ENCODE peak calls at places on chromosome 14, in ten cellular contexts. O, Z, P, T, A, R, N, F, V and W are unnamed samples.

GRCh38 chr14:105226198-105226597 is 22.1 kb upstream of the BTBD6 start:
- DNase-seq in O (no peak), Z (no peak), P (no peak), T (no peak), A (no peak), R (no peak), N (no peak), F (no peak), V (no peak), W (no peak)

GRCh38 chr14:50944647-50945413 is 547 bp upstream of the PYGL start:
- DNase-seq in O (no peak), Z (no peak), P (peak), T (no peak), A (peak), R (peak), N (peak), F (no peak), V (no peak), W (no peak)

GRCh38 chr14:70027785-70028428 is 148.7 kb downstream of the SMOC1 start:
- DNase-seq in O (peak), Z (peak), P (peak), T (peak), A (peak), R (peak), N (peak), F (peak), V (peak), W (peak)

GRCh38 chr14:95396221-95396620 is 76.5 kb upstream of the CLMN start:
- DNase-seq in O (no peak), Z (no peak), P (no peak), T (no peak), A (no peak), R (no peak), N (no peak), F (no peak), V (no peak), W (no peak)

GRCh38 chr14:53978194-53978593 is 21.6 kb upstream of the BMP4 start:
- DNase-seq in O (no peak), Z (no peak), P (no peak), T (no peak), A (no peak), R (no peak), N (no peak), F (no peak), V (no peak), W (no peak)

GRCh38 chr14:65879218-65880009 is 466.9 kb downstream of the FUT8 start:
- DNase-seq in O (no peak), Z (no peak), P (no peak), T (no peak), A (no peak), R (peak), N (no peak), F (no peak), V (no peak), W (peak)

GRCh38 chr14:36944307-36945010 is 227.9 kb downstream of the SLC25A21 start:
- DNase-seq in O (no peak), Z (no peak), P (no peak), T (no peak), A (no peak), R (peak), N (no peak), F (no peak), V (no peak), W (no peak)

GRCh38 chr14:104104006-104104901 is 18.8 kb downstream of the ASPG start:
- DNase-seq in O (no peak), Z (no peak), P (no peak), T (no peak), A (peak), R (no peak), N (peak), F (no peak), V (no peak), W (no peak)

GRCh38 chr14:61111145-61112130 is 130.4 kb downstream of the SLC38A6 start:
- DNase-seq in O (no peak), Z (peak), P (no peak), T (no peak), A (no peak), R (no peak), N (no peak), F (no peak), V (no peak), W (no peak)

GRCh38 chr14:105838107-105838506 is 311.7 kb downstream of the TMEM121 start:
- DNase-seq in O (no peak), Z (no peak), P (no peak), T (no peak), A (no peak), R (no peak), N (no peak), F (no peak), V (no peak), W (no peak)

DNA sequence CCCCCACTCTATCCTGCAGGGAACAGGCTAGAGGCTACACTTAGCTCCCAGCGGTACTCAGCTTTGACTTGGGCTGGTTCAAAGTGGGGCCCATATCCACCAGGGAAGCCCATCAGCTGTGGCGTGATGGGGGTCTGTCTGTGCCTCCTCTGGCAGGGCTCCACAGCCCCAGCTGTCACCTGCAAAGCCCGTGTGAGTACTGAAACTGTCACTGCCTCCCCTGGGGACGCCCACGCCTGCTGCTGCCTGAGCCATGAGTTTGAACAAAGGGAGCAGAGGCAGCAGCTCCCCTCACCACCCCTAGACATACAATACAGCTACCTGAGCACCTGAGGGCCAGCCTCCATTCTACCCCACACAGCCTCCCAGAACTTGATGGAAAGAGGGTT is 5.0 kb downstream of the REM2 start:
- DNase-seq in O (no peak), Z (no peak), P (no peak), T (no peak), A (no peak), R (no peak), N (no peak), F (no peak), V (peak), W (no peak)
- H3K27ac ChIP-seq in O (no peak), Z (no peak), P (peak), T (peak), A (peak), R (peak), N (peak), F (peak), V (peak), W (no peak)

DNA sequence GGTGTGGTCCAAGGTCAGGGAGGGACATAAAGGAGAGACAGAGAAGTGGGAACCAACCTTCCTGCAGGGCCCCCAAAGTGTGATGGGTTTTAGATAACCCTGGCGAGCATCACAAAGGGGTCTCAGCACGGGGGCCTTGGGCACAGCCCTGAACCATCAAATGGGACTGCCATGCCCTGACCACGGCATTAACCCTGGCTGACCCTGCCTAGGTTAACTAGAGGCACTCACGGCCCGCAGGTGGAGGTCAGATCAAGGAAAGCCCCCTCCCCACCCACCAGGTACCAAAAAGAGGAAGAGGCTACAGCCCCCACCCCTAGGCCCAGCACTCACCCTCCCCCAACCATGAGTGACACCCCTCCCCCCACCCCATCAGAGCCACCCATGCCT is 42.4 kb downstream of the CCNK start:
- DNase-seq in O (no peak), Z (no peak), P (no peak), T (no peak), A (no peak), R (no peak), N (no peak), F (no peak), V (no peak), W (no peak)
- H3K27ac ChIP-seq in O (peak), Z (no peak), P (peak), T (no peak), A (no peak), R (peak), N (no peak), F (no peak), V (no peak), W (no peak)

GRCh38 chr14:52442602-52443001 is 109.7 kb downstream of the TXNDC16 start:
- DNase-seq in O (no peak), Z (no peak), P (no peak), T (no peak), A (no peak), R (no peak), N (no peak), F (no peak), V (no peak), W (no peak)
- H3K27ac ChIP-seq in O (no peak), Z (no peak), P (no peak), T (no peak), A (no peak), R (no peak), N (no peak), F (no peak), V (no peak), W (no peak)

GRCh38 chr14:74599201-74599809 is 12.7 kb downstream of the LTBP2 start:
- DNase-seq in O (no peak), Z (no peak), P (peak), T (no peak), A (no peak), R (no peak), N (no peak), F (no peak), V (no peak), W (no peak)
- H3K27ac ChIP-seq in O (peak), Z (no peak), P (peak), T (no peak), A (no peak), R (peak), N (peak), F (no peak), V (no peak), W (no peak)

DNA sequence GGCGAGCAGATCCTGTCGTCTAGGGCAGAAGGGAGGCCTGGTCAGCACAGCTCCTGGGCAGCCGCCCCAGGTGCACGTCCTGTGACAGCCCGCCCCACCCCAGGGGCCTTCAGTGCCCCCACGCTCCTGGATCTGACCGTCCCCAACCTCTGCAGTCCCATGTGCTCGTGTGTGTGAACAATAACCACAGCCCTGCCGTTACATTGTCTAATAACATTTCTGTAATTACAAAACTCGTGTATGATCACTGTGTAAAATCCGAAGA is 39.8 kb downstream of the CHGA start:
- DNase-seq in O (no peak), Z (no peak), P (no peak), T (no peak), A (no peak), R (no peak), N (no peak), F (no peak), V (no peak), W (no peak)
- H3K27ac ChIP-seq in O (peak), Z (no peak), P (no peak), T (no peak), A (no peak), R (peak), N (no peak), F (no peak), V (no peak), W (no peak)

GRCh38 chr14:68402525-68403101 is 390.3 kb downstream of the ZFP36L1 start:
- DNase-seq in O (no peak), Z (no peak), P (no peak), T (no peak), A (no peak), R (no peak), N (no peak), F (no peak), V (no peak), W (no peak)

GRCh38 chr14:68405959-68406358 is 386.9 kb downstream of the ZFP36L1 start:
- DNase-seq in O (no peak), Z (no peak), P (no peak), T (no peak), A (no peak), R (no peak), N (no peak), F (no peak), V (no peak), W (no peak)

GRCh38 chr14:68403191-68403781 is 389.6 kb downstream of the ZFP36L1 start:
- DNase-seq in O (no peak), Z (no peak), P (no peak), T (no peak), A (no peak), R (no peak), N (no peak), F (no peak), V (no peak), W (no peak)

GRCh38 chr14:68403794-68404522 is 388.9 kb downstream of the ZFP36L1 start:
- DNase-seq in O (no peak), Z (no peak), P (no peak), T (no peak), A (no peak), R (no peak), N (no peak), F (no peak), V (peak), W (no peak)

GRCh38 chr14:68404652-68405183 is 388.1 kb downstream of the ZFP36L1 start:
- DNase-seq in O (no peak), Z (no peak), P (no peak), T (no peak), A (peak), R (no peak), N (no peak), F (no peak), V (peak), W (no peak)
- H3K27ac ChIP-seq in O (no peak), Z (no peak), P (peak), T (peak), A (no peak), R (peak), N (peak), F (no peak), V (no peak), W (no peak)

DNA sequence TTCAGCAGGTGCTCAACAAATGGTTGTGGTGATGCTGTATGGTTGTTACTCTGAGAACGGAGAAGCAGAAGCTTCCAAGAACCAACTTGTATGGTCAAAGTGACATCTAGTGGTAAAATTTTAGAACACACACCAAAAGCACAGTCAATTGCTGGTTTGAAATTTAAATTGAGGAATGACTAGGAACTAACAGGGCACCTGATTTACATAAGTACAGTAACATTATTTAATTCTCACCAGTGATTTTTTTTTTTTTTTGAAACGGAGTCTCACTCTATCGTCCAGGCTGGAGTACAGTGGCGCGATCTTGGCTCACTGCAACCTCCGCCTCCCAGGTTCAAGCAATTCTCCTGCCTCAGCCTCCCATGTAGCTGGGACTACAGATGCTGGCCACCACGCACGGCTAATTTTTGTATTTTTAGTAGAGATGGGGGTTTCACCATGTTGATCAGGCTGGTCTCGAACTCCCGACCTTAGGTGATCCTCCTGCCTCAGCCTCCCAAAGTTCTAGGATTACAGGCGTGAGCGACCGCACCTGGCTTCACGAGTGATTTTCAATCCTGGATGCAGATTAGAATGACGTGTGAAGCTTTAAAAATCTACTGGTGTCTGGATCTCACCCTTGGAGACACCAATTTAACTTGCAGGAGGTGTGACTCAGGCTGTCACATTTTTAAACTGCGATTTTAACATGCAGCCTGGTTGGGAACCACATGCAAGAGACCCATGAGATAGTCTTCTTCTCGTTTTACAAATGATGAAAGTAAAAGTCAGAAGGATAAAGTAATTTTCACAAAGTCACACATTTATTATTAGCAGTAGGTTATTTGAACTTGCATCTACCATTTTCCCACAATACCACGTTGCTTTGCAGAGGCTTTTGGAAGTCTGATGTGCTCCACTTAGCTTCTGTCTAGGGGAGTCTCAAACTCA is 14.1 kb upstream of the NUMB start:
- DNase-seq in O (no peak), Z (peak), P (no peak), T (no peak), A (no peak), R (peak), N (no peak), F (no peak), V (peak), W (no peak)
- H3K27ac ChIP-seq in O (no peak), Z (no peak), P (no peak), T (no peak), A (no peak), R (no peak), N (no peak), F (no peak), V (no peak), W (no peak)

GRCh38 chr14:99662846-99663245 is 17.9 kb downstream of the HHIPL1 start:
- DNase-seq in O (no peak), Z (no peak), P (no peak), T (no peak), A (no peak), R (no peak), N (no peak), F (no peak), V (no peak), W (no peak)

GRCh38 chr14:99663716-99664635 is 19.0 kb downstream of the HHIPL1 start:
- DNase-seq in O (no peak), Z (peak), P (no peak), T (no peak), A (no peak), R (no peak), N (no peak), F (no peak), V (peak), W (no peak)

GRCh38 chr14:99666533-99666932 is 17.6 kb upstream of the CYP46A1 start:
- DNase-seq in O (no peak), Z (no peak), P (no peak), T (no peak), A (no peak), R (no peak), N (no peak), F (no peak), V (no peak), W (no peak)

GRCh38 chr14:99667045-99667444 is 17.1 kb upstream of the CYP46A1 start:
- DNase-seq in O (no peak), Z (no peak), P (no peak), T (no peak), A (no peak), R (no peak), N (no peak), F (no peak), V (no peak), W (no peak)

GRCh38 chr14:99664636-99665273 is 19.3 kb upstream of the CYP46A1 start:
- DNase-seq in O (no peak), Z (no peak), P (no peak), T (no peak), A (no peak), R (no peak), N (no peak), F (no peak), V (peak), W (no peak)
- H3K27ac ChIP-seq in O (no peak), Z (peak), P (no peak), T (no peak), A (no peak), R (no peak), N (no peak), F (no peak), V (peak), W (no peak)